ENCODE peak calls at places on chromosomes 13 and 19, in four cellular contexts. G is K562, J is HCT116, D is HepG2. Z is an unnamed sample.

GRCh38 chr19:35908977-35909683 is 1.0 kb upstream of the TYROBP start:
- DNase-seq in G (no peak), D (no peak), J (no peak), Z (no peak)

GRCh38 chr13:41193469-41193868 is 900 bp downstream of the KBTBD7 start:
- DNase-seq in D (no peak), J (no peak), G (no peak), Z (no peak)

GRCh38 chr19:44856438-44857083 is 10.5 kb downstream of the NECTIN2 start:
- DNase-seq in G (peak; percentile 32), D (peak; percentile 64), J (no peak), Z (no peak)

GRCh38 chr13:45473627-45474026 is 8.9 kb downstream of the COG3 start:
- DNase-seq in D (peak; percentile 43), G (peak; percentile 6), J (no peak), Z (no peak)

GRCh38 chr13:79647518-79647917 is 166.6 kb downstream of the NDFIP2 start:
- DNase-seq in J (no peak), D (no peak), G (no peak), Z (no peak)

GRCh38 chr13:110126391-110126961 is 180.5 kb downstream of the COL4A1 start:
- DNase-seq in G (no peak), J (no peak), D (no peak), Z (no peak)

GRCh38 chr13:53206455-53206854 is 177.8 kb downstream of the OLFM4 start:
- DNase-seq in G (no peak), D (no peak), J (no peak), Z (no peak)

GRCh38 chr13:43596924-43597598 is 189.7 kb downstream of the ENOX1 start:
- DNase-seq in J (no peak), D (no peak), G (no peak), Z (no peak)

GRCh38 chr19:2476451-2477140 is 669 bp downstream of the GADD45B start:
- DNase-seq in G (peak; percentile 72), J (no peak), D (no peak), Z (no peak)

GRCh38 chr19:15091918-15092753 is 10.1 kb downstream of the OR1I1 start:
- DNase-seq in J (peak; percentile 66), G (peak; percentile 53), D (peak; percentile 66), Z (no peak)

GRCh38 chr19:9324584-9324962 is 594 bp downstream of the ZNF559 start:
- DNase-seq in G (no peak), D (no peak), J (no peak), Z (no peak)

GRCh38 chr13:42048323-42048624 is 174 bp upstream of the DGKH start:
- DNase-seq in G (no peak), D (no peak), J (no peak), Z (no peak)

GRCh38 chr19:45765365-45766292 is 3.4 kb downstream of the SIX5 start:
- DNase-seq in J (no peak), D (no peak), G (no peak), Z (no peak)

GRCh38 chr19:40594657-40595077 is 6.5 kb upstream of the LTBP4 start:
- DNase-seq in D (no peak), J (no peak), G (peak; percentile 35), Z (no peak)

GRCh38 chr19:44876930-44877530 is 14.0 kb upstream of the TOMM40 start:
- DNase-seq in G (no peak), J (no peak), D (no peak), Z (no peak)

GRCh38 chr19:49932731-49933131 is 3.4 kb upstream of the NUP62 start:
- DNase-seq in G (no peak), J (no peak), D (no peak), Z (no peak)

GRCh38 chr19:52237197-52237596 is 32.2 kb upstream of the ZNF766 start:
- DNase-seq in D (no peak), G (no peak), J (no peak), Z (no peak)

GRCh38 chr13:109301711-109302110 is 484.7 kb downstream of the IRS2 start:
- DNase-seq in G (no peak), J (no peak), D (no peak), Z (no peak)

GRCh38 chr13:41709511-41709910 is 251.4 kb downstream of the VWA8 start:
- DNase-seq in J (no peak), D (no peak), G (no peak), Z (no peak)

GRCh38 chr13:44068169-44068568 is 188.5 kb downstream of the LACC1 start:
- DNase-seq in G (no peak), D (no peak), J (no peak), Z (no peak)

GRCh38 chr19:45975296-45975695 is 1.6 kb upstream of the NOVA2 start:
- DNase-seq in D (no peak), G (no peak), J (no peak), Z (no peak)

GRCh38 chr19:47309038-47309437 is 623 bp upstream of the C5AR1 start:
- DNase-seq in D (no peak), J (no peak), G (no peak), Z (no peak)

GRCh38 chr13:106143930-106144709 is 391.3 kb downstream of the EFNB2 start:
- DNase-seq in J (peak; percentile 82), G (no peak), D (no peak), Z (no peak)

GRCh38 chr19:47446534-47447469 is 24.9 kb downstream of the SLC8A2 start:
- DNase-seq in D (no peak), J (peak; percentile 81), G (peak; percentile 84), Z (no peak)

GRCh38 chr19:15268928-15269253 is 36.6 kb upstream of the EPHX3 start:
- DNase-seq in J (no peak), G (no peak), D (no peak), Z (no peak)

GRCh38 chr13:46666727-46667456 is 113.9 kb downstream of the LRCH1 start:
- DNase-seq in G (no peak), J (no peak), D (no peak), Z (no peak)

GRCh38 chr19:10726268-10726667 is 8.4 kb downstream of the DNM2 start:
- DNase-seq in G (no peak), J (no peak), D (no peak), Z (no peak)

GRCh38 chr19:10720607-10721125 is 2.8 kb downstream of the DNM2 start:
- DNase-seq in J (no peak), D (no peak), G (no peak), Z (no peak)

GRCh38 chr19:10727599-10728250 is 9.8 kb downstream of the DNM2 start:
- DNase-seq in J (no peak), G (no peak), D (no peak), Z (no peak)

GRCh38 chr19:10725415-10725814 is 7.5 kb downstream of the DNM2 start:
- DNase-seq in G (no peak), D (no peak), J (no peak), Z (no peak)

DNA sequence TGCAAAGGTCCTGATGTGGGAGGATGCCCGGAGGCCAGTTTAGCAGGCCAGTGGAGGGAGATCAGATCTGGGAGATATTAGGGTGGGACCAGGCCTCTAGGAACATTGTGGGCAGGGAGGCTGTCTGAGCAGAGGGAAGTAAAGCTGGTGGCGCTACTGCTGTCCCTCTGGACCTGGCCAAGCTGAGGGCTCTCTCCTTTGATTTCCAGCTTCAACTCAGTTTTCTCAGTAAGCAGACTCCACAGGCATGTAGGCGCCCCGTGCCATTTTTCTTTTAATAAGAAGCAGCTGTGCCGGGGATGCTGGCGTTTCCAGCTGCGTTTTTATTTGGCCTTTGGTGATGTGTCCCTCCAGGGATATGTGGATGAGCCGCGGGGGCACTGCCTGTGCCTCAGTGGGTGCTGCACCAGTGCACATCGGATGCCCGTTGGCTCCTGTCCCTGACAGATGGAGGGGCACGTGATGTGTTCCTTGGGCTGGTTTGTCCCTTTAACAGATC is 6.7 kb downstream of the DNM2 start:
- DNase-seq in J (no peak), D (no peak), G (no peak), Z (no peak)
- H3K27ac ChIP-seq in J (no peak overlapping the region), D (no peak overlapping the region), G (no peak overlapping the region), Z (no peak overlapping the region)

GRCh38 chr19:16943942-16944625 is 55.3 kb downstream of the F2RL3 start:
- DNase-seq in D (no peak), J (no peak), G (peak; percentile 3), Z (no peak)

GRCh38 chr19:16945762-16946465 is 57.1 kb downstream of the F2RL3 start:
- DNase-seq in G (no peak), D (no peak), J (no peak), Z (no peak)

GRCh38 chr19:16944626-16945363 is 56.0 kb downstream of the F2RL3 start:
- DNase-seq in J (no peak), G (peak; percentile 34), D (no peak), Z (no peak)

GRCh38 chr19:16946951-16947940 is 58.4 kb downstream of the F2RL3 start:
- DNase-seq in D (no peak), J (no peak), G (no peak), Z (no peak)

GRCh38 chr19:16945364-16945714 is 56.5 kb downstream of the F2RL3 start:
- DNase-seq in G (peak; percentile 5), D (no peak), J (no peak), Z (no peak)
- H3K4me3 ChIP-seq in G (no peak overlapping the region), D (no peak overlapping the region), J (no peak overlapping the region), Z (no peak overlapping the region)

GRCh38 chr19:48491793-48492123 is 19.9 kb downstream of the LMTK3 start:
- DNase-seq in G (no peak), D (no peak), J (no peak), Z (no peak)

GRCh38 chr19:48492925-48493717 is 18.5 kb downstream of the LMTK3 start:
- DNase-seq in J (peak; percentile 98), D (peak; percentile 82), G (peak; percentile 96), Z (peak; percentile 75)

GRCh38 chr19:48495391-48495790 is 16.2 kb downstream of the LMTK3 start:
- DNase-seq in G (no peak), J (no peak), D (no peak), Z (no peak)

GRCh38 chr19:48490980-48491792 is 20.4 kb downstream of the LMTK3 start:
- DNase-seq in G (peak; percentile 94), J (peak; percentile 71), D (no peak), Z (no peak)

DNA sequence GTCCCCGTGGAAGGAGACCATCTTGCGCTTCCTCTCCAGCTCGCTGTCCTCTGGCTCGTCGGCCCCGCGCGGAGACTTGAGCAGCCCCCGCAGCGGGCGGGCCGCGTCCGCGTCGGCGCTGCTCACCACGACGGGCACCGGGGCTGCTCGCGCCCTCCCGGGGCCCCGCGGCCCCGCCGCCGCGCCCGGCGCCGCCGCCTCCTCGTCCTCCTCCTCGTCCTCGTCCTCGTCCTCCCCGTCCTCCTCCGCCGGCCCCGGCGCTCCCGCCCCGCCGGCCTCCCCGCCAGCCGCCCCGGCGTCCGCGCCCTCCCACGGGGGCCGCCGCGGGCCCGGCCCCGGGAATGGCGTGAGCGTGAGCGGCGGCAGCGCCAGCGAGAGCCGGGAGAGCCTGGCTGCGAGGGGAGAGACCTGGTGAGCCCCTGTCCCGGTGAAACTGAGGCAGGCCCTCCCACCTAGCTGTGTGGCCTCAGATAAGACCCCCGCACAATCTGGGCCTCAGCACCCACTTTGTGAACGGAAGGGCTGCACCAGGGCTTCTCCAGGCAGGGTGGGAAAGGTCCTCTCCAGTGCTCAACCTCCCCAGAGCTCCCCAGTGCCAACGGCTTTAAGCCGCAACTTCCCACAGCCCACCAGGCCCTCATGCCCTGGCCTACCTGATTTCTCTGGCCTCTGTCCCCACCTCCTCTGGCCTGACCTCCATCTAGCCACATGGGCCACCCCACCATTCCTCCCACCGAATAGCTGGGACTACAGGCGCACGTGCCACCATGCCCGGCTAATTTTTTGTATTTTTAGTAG is 17.7 kb downstream of the LMTK3 start:
- DNase-seq in D (no peak), J (no peak), G (peak; percentile 58), Z (no peak)
- TF ChIP-seq TCF7L2 in D (no peak), J (no peak), G (no peak), Z (no peak)

DNA sequence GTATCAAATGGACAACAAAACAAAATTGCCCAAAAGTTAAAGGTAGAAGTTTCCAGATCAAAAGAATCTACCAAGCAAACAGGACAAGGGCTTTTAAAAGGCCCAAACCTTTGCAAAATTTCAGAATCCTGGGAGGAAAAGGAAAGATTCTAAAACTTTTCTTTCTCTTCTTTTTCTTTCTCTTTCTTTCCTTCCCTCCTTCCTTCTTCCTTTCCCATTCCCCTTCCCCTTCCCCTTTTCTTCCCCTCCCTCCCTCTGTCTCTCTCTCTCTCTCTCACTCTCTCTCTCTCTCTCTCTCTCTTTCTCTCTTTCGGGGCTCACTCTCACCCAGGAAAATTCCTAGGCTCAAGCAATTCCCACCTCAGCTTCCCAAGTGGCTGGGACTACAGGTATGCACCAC is 4.2 kb upstream of the PDCD5 start:
- DNase-seq in D (no peak), G (no peak), J (no peak), Z (no peak)
- H3K27ac ChIP-seq in D (no peak overlapping the region), G (no peak overlapping the region), J (no peak overlapping the region), Z (no peak overlapping the region)